ENCODE peak calls at places on chromosomes 1 and 21, in five cellular contexts. J is IMR-90, M is tibial artery, U is neuronal stem cell, P is fibroblast of mammary gland. E is an unnamed sample.

GRCh38 chr1:18908911-18909771 is 6.8 kb upstream of the ALDH4A1 start:
- DNase-seq in P (no peak), U (no peak), M (no peak), J (no peak), E (no peak)

GRCh38 chr1:161940866-161941591 is 82.6 kb downstream of the OLFML2B start:
- DNase-seq in M (no peak), U (no peak), P (peak), J (peak), E (no peak)

GRCh38 chr1:159188375-159188788 is 16.3 kb upstream of the ACKR1 start:
- DNase-seq in J (peak), P (peak), M (no peak), U (peak), E (no peak)

GRCh38 chr1:17440074-17440826 is 773 bp upstream of the RCC2 start:
- DNase-seq in J (no peak), P (no peak), M (no peak), U (no peak), E (no peak)

GRCh38 chr1:237705462-237705861 is 185.3 kb downstream of the ZP4 start:
- DNase-seq in U (no peak), M (no peak), J (no peak), P (no peak), E (no peak)

GRCh38 chr1:29687601-29688244 is 451.4 kb downstream of the PTPRU start:
- DNase-seq in J (peak), U (no peak), P (no peak), M (no peak), E (no peak)

GRCh38 chr1:96688737-96689136 is 32.8 kb upstream of the PTBP2 start:
- DNase-seq in J (no peak), M (no peak), P (no peak), U (peak), E (no peak)

GRCh38 chr21:34534522-34534921 is 22.5 kb upstream of the KCNE1 start:
- DNase-seq in J (no peak), U (no peak), M (no peak), P (peak), E (no peak)

GRCh38 chr1:202349263-202349928 is 897 bp downstream of the PPP1R12B start:
- DNase-seq in P (peak), M (peak), U (no peak), J (peak), E (no peak)

GRCh38 chr1:91611498-91611917 is 110.9 kb downstream of the CDC7 start:
- DNase-seq in J (no peak), M (no peak), U (peak), P (peak), E (no peak)

GRCh38 chr1:2135866-2136265 is 58.7 kb downstream of the FAAP20 start:
- DNase-seq in J (no peak), P (no peak), U (no peak), M (no peak), E (no peak)

GRCh38 chr1:89975540-89976125 is 19.3 kb upstream of the ZNF326 start:
- DNase-seq in U (no peak), P (no peak), M (no peak), J (no peak), E (no peak)

GRCh38 chr1:147581459-147581858 is 40.2 kb downstream of the BCL9 start:
- DNase-seq in P (no peak), J (no peak), U (no peak), M (no peak), E (no peak)

GRCh38 chr1:48767957-48768510 is 8.7 kb downstream of the BEND5 start:
- DNase-seq in M (no peak), J (peak), U (no peak), P (no peak), E (no peak)

GRCh38 chr1:40997096-40997495 is 17.6 kb downstream of the CTPS1 start:
- DNase-seq in J (no peak), P (no peak), M (no peak), U (no peak), E (no peak)

GRCh38 chr1:233485385-233485784 is 128.5 kb upstream of the KCNK1 start:
- DNase-seq in J (no peak), P (no peak), U (no peak), M (no peak), E (no peak)

GRCh38 chr1:54475357-54476230 is 69.4 kb upstream of the SSBP3 start:
- DNase-seq in P (no peak), M (no peak), U (no peak), J (no peak), E (peak)

GRCh38 chr1:17011439-17012307 is at the start of gene ATP13A2:
- DNase-seq in U (peak), J (peak), P (peak), M (peak), E (peak)

GRCh38 chr1:3651939-3652537 is at the start of gene TP73:
- DNase-seq in M (no peak), J (no peak), P (no peak), U (no peak), E (no peak)

GRCh38 chr1:151043163-151043562 is 4.4 kb upstream of the C1orf56 start:
- DNase-seq in U (no peak), M (no peak), P (no peak), J (no peak), E (no peak)

GRCh38 chr1:170494369-170494768 is 37.6 kb upstream of the GORAB start:
- DNase-seq in P (peak), U (no peak), J (peak), M (no peak), E (peak)

GRCh38 chr1:14759843-14760242 is 161.4 kb downstream of the KAZN start:
- DNase-seq in P (no peak), J (no peak), M (no peak), U (no peak), E (no peak)

GRCh38 chr21:36749935-36750578 is 51.1 kb downstream of the SIM2 start:
- DNase-seq in U (peak), M (no peak), P (peak), J (peak), E (no peak)

GRCh38 chr21:35705888-35706287 is 354.4 kb downstream of the SETD4 start:
- DNase-seq in U (no peak), P (no peak), J (no peak), M (no peak), E (no peak)

GRCh38 chr1:26449868-26450267 is 17.7 kb downstream of the DHDDS start:
- DNase-seq in U (no peak), J (no peak), M (no peak), P (no peak), E (no peak)

GRCh38 chr1:183480971-183481431 is 8.7 kb downstream of the SMG7 start:
- DNase-seq in J (peak), U (no peak), M (no peak), P (peak), E (no peak)

GRCh38 chr1:66624412-66625060 is 90.6 kb downstream of the SGIP1 start:
- DNase-seq in M (no peak), P (peak), J (peak), U (no peak), E (no peak)

GRCh38 chr1:119275145-119275929 is 93.2 kb upstream of the HAO2 start:
- DNase-seq in P (peak), J (peak), M (peak), U (peak), E (peak)

GRCh38 chr1:105137543-105138444 is 1388.1 kb downstream of the AMY1C start:
- DNase-seq in J (no peak), M (no peak), U (peak), P (no peak), E (peak)

GRCh38 chr1:165328136-165328535 is 28.4 kb downstream of the LMX1A start:
- DNase-seq in U (no peak), M (no peak), J (no peak), P (no peak), E (no peak)

GRCh38 chr1:36408479-36408878 is 10.8 kb upstream of the LSM10 start:
- DNase-seq in U (no peak), M (no peak), P (peak), J (peak), E (no peak)

GRCh38 chr1:8554956-8555534 is 237.1 kb downstream of the SLC45A1 start:
- DNase-seq in J (peak), U (no peak), M (peak), P (peak), E (no peak)

GRCh38 chr1:23696335-23696989 is 4.9 kb downstream of the RPL11 start:
- DNase-seq in U (no peak), P (peak), J (peak), M (no peak), E (no peak)

GRCh38 chr1:233112184-233113008 is 162.0 kb downstream of the NTPCR start:
- DNase-seq in J (peak), U (peak), P (no peak), M (no peak), E (no peak)

GRCh38 chr21:42174173-42174572 is 44.8 kb upstream of the ABCG1 start:
- DNase-seq in J (no peak), P (no peak), U (no peak), M (no peak), E (no peak)

GRCh38 chr1:167599839-167600581 is 30.0 kb upstream of the RCSD1 start:
- DNase-seq in J (peak), P (peak), M (peak), U (no peak), E (peak)

GRCh38 chr21:22223385-22223784 is 1225.2 kb downstream of the NCAM2 start:
- DNase-seq in M (no peak), P (no peak), J (no peak), U (no peak), E (no peak)

GRCh38 chr21:28537371-28538079 is 455.2 kb downstream of the LTN1 start:
- DNase-seq in U (no peak), M (no peak), P (peak), J (peak), E (no peak)

DNA sequence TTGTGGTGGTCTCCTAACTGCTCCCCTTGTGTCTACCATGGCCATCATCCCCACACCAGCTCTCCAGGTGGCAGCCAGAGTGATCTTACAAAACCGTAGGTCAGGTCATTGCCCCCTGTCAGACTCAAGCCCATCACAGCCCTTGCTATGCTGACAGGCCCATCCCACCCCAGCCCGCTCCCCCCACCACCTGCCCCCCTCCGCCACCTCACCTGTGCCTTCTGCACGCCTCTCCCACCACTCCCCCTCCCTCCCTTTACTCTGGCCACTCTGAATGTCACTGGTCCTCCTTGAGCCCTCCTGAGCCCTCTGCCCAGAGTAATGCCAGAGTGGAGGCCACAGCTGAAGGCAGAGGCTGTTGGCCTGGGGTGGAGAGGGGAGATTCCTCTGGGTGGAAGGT is 28.5 kb downstream of the TEX35 start:
- DNase-seq in U (no peak), P (no peak), J (no peak), M (no peak), E (no peak)
- H3K4me3 ChIP-seq in U (peak), P (no peak), J (no peak), M (peak), E (no peak)

DNA sequence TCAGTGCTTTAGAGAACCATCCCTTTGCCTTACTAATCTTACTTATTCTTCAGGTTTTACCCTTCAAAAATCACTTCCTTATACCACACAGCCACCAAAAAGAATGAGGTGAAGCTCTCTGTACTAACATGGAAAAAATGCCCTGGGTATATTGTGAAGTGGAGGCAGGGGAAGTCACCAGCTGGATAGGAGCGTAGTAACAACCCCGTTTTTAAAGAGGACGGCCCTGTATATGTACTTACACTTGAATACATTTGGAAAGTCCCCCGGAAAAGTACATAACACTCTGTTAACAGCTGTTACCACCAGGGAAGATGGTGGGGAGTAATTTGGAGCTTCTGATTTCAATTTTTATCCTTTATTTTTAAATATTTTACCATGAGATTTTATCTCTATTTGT is 28.2 kb upstream of the KHDRBS1 start:
- DNase-seq in P (no peak), U (no peak), M (no peak), J (peak), E (peak)
- H3K4me3 ChIP-seq in P (no peak), U (no peak), M (no peak), J (no peak), E (peak)

GRCh38 chr1:203349166-203349565 is 1.8 kb downstream of the FMOD start:
- DNase-seq in U (no peak), M (no peak), J (no peak), P (no peak), E (no peak)

GRCh38 chr1:203349757-203350522 is 982 bp downstream of the FMOD start:
- DNase-seq in U (no peak), M (no peak), P (no peak), J (no peak), E (no peak)

GRCh38 chr1:203354246-203354645 is 3.3 kb upstream of the FMOD start:
- DNase-seq in U (no peak), M (no peak), J (peak), P (peak), E (no peak)

GRCh38 chr1:203353486-203353885 is 2.6 kb upstream of the FMOD start:
- DNase-seq in P (no peak), J (no peak), M (no peak), U (no peak), E (no peak)

DNA sequence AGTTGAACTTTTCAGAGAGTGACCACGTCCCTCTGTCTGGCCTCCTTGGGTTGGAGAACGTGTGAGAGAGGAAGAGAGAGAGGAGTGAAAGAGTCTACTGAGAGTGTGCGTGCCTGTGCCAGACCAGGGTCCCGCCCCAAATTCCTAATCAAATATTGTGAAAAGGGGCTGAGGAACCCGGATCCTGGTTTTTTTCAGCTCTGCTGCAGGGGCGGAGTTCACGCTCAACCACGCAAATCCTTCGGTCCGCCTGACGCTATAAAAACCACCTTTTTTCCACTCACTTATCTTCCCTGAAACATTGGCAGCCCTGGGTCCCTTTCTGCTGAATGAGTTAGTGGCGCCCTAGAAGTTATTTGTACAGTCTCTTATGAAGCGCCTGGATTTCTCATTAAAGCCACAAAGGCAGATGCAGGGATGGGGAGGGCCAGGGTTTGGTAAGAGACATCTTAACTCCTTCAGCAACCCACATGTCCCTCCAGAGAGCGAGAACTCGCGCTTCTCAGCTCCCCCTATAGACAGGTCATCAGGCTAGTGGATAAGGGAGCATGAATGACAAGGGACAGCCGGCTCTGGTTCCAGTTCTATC is at the start of gene FMOD:
- DNase-seq in P (peak), J (peak), U (no peak), M (peak), E (no peak)
- H3K4me3 ChIP-seq in P (no peak), J (no peak), U (no peak), M (peak), E (no peak)

DNA sequence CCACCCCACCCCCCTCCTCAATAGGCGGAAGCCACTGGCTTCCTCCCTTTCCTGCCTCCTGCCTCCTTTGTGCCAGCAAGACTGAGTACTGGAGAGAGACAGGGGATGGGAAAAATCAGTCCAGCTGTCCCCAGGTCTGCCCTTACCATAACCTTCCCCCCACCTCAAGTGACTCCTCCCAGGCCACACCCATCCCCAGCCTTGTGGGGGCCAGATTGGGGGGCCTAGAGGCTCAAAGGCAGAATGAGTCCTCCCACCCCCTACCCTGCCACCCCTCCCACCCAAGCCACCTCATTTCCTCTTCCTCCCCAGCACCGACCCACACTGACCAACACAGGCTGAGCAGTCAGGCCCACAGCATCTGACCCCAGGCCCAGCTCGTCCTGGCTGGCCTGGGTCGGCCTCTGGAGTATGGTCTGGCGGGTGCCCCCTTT is at the start of gene TIE1:
- DNase-seq in U (no peak), P (no peak), J (no peak), M (no peak), E (no peak)
- H3K4me3 ChIP-seq in U (no peak), P (no peak), J (no peak), M (peak), E (no peak)

E was measured in Jurkat, Clone E6-1.